ENCODE peak calls at places on chromosomes 5 and 9, in four cellular contexts. One of them, this sample, is unnamed.

GRCh38 chr9:35164711-35165110 is 2.9 kb downstream of the UNC13B start:
- DNase-seq in mucosa of descending colon: no peak
- DNase-seq in neuronal stem cell: no peak
- DNase-seq in activated CD4-positive, alpha-beta T cell treated with anti-CD3 and anti-CD28 coated beads, Interleukin-2, amount 50 U/mL, for 24 hours: no peak
- DNase-seq in this sample: no peak

GRCh38 chr9:117315236-117315635 is 99.6 kb downstream of the ASTN2 start:
- DNase-seq in activated CD4-positive, alpha-beta T cell treated with anti-CD3 and anti-CD28 coated beads, Interleukin-2, amount 50 U/mL, for 24 hours: no peak
- DNase-seq in mucosa of descending colon: no peak
- DNase-seq in neuronal stem cell: no peak
- DNase-seq in this sample: no peak

GRCh38 chr9:12904261-12905000 is 129.6 kb downstream of the LURAP1L start:
- DNase-seq in neuronal stem cell: no peak
- DNase-seq in activated CD4-positive, alpha-beta T cell treated with anti-CD3 and anti-CD28 coated beads, Interleukin-2, amount 50 U/mL, for 24 hours: no peak
- DNase-seq in mucosa of descending colon: no peak
- DNase-seq in this sample: no peak

GRCh38 chr9:34553511-34554021 is 30.8 kb upstream of the ENHO start:
- DNase-seq in neuronal stem cell: no peak
- DNase-seq in activated CD4-positive, alpha-beta T cell treated with anti-CD3 and anti-CD28 coated beads, Interleukin-2, amount 50 U/mL, for 24 hours: no peak
- DNase-seq in mucosa of descending colon: no peak
- DNase-seq in this sample: no peak

GRCh38 chr9:104923289-104923688 is 4.7 kb downstream of the ABCA1 start:
- DNase-seq in activated CD4-positive, alpha-beta T cell treated with anti-CD3 and anti-CD28 coated beads, Interleukin-2, amount 50 U/mL, for 24 hours: no peak
- DNase-seq in neuronal stem cell: no peak
- DNase-seq in mucosa of descending colon: no peak
- DNase-seq in this sample: no peak

GRCh38 chr5:1639757-1640156 is 116.0 kb upstream of the LPCAT1 start:
- DNase-seq in neuronal stem cell: no peak
- DNase-seq in mucosa of descending colon: no peak
- DNase-seq in activated CD4-positive, alpha-beta T cell treated with anti-CD3 and anti-CD28 coated beads, Interleukin-2, amount 50 U/mL, for 24 hours: no peak
- DNase-seq in this sample: no peak

GRCh38 chr9:127130235-127130634 is 7.8 kb upstream of the ANGPTL2 start:
- DNase-seq in mucosa of descending colon: no peak
- DNase-seq in neuronal stem cell: no peak
- DNase-seq in activated CD4-positive, alpha-beta T cell treated with anti-CD3 and anti-CD28 coated beads, Interleukin-2, amount 50 U/mL, for 24 hours: no peak
- DNase-seq in this sample: no peak

GRCh38 chr9:101437806-101438232 is 2.2 kb upstream of the ALDOB start:
- DNase-seq in activated CD4-positive, alpha-beta T cell treated with anti-CD3 and anti-CD28 coated beads, Interleukin-2, amount 50 U/mL, for 24 hours: no peak
- DNase-seq in mucosa of descending colon: peak; percentile 12
- DNase-seq in neuronal stem cell: no peak
- DNase-seq in this sample: no peak

GRCh38 chr5:159166416-159166815 is 42.9 kb downstream of the RNF145 start:
- DNase-seq in mucosa of descending colon: no peak
- DNase-seq in neuronal stem cell: no peak
- DNase-seq in activated CD4-positive, alpha-beta T cell treated with anti-CD3 and anti-CD28 coated beads, Interleukin-2, amount 50 U/mL, for 24 hours: no peak
- DNase-seq in this sample: no peak

GRCh38 chr5:78288246-78288645 is 6.3 kb downstream of the AP3B1 start:
- DNase-seq in mucosa of descending colon: no peak
- DNase-seq in activated CD4-positive, alpha-beta T cell treated with anti-CD3 and anti-CD28 coated beads, Interleukin-2, amount 50 U/mL, for 24 hours: no peak
- DNase-seq in neuronal stem cell: no peak
- DNase-seq in this sample: no peak

GRCh38 chr5:42791151-42791550 is 20.5 kb downstream of the SELENOP start:
- DNase-seq in activated CD4-positive, alpha-beta T cell treated with anti-CD3 and anti-CD28 coated beads, Interleukin-2, amount 50 U/mL, for 24 hours: no peak
- DNase-seq in neuronal stem cell: no peak
- DNase-seq in mucosa of descending colon: no peak
- DNase-seq in this sample: no peak

GRCh38 chr5:96844476-96844990 is 31.8 kb upstream of the ERAP2 start:
- DNase-seq in mucosa of descending colon: no peak
- DNase-seq in neuronal stem cell: no peak
- DNase-seq in activated CD4-positive, alpha-beta T cell treated with anti-CD3 and anti-CD28 coated beads, Interleukin-2, amount 50 U/mL, for 24 hours: no peak
- DNase-seq in this sample: no peak

GRCh38 chr9:9598723-9599122 is 1014.1 kb downstream of the PTPRD start:
- DNase-seq in activated CD4-positive, alpha-beta T cell treated with anti-CD3 and anti-CD28 coated beads, Interleukin-2, amount 50 U/mL, for 24 hours: no peak
- DNase-seq in neuronal stem cell: no peak
- DNase-seq in mucosa of descending colon: no peak
- DNase-seq in this sample: no peak

GRCh38 chr9:137454145-137454505 is 5.0 kb downstream of the NSMF start:
- DNase-seq in neuronal stem cell: peak; percentile 76
- DNase-seq in activated CD4-positive, alpha-beta T cell treated with anti-CD3 and anti-CD28 coated beads, Interleukin-2, amount 50 U/mL, for 24 hours: no peak
- DNase-seq in mucosa of descending colon: peak; percentile 80
- DNase-seq in this sample: peak; percentile 43

GRCh38 chr5:64872044-64872443 is 103.3 kb downstream of the CWC27 start:
- DNase-seq in neuronal stem cell: no peak
- DNase-seq in mucosa of descending colon: no peak
- DNase-seq in activated CD4-positive, alpha-beta T cell treated with anti-CD3 and anti-CD28 coated beads, Interleukin-2, amount 50 U/mL, for 24 hours: no peak
- DNase-seq in this sample: no peak

GRCh38 chr5:83551826-83552225 is 80.3 kb downstream of the VCAN start:
- DNase-seq in activated CD4-positive, alpha-beta T cell treated with anti-CD3 and anti-CD28 coated beads, Interleukin-2, amount 50 U/mL, for 24 hours: no peak
- DNase-seq in neuronal stem cell: no peak
- DNase-seq in mucosa of descending colon: no peak
- DNase-seq in this sample: no peak

GRCh38 chr5:179413711-179414458 is 68.6 kb upstream of the ADAMTS2 start:
- DNase-seq in neuronal stem cell: no peak
- DNase-seq in activated CD4-positive, alpha-beta T cell treated with anti-CD3 and anti-CD28 coated beads, Interleukin-2, amount 50 U/mL, for 24 hours: no peak
- DNase-seq in mucosa of descending colon: no peak
- DNase-seq in this sample: peak; percentile 34

GRCh38 chr5:134510970-134511795 is 14.3 kb upstream of the JADE2 start:
- DNase-seq in mucosa of descending colon: peak; percentile 28
- DNase-seq in activated CD4-positive, alpha-beta T cell treated with anti-CD3 and anti-CD28 coated beads, Interleukin-2, amount 50 U/mL, for 24 hours: peak; percentile 24
- DNase-seq in neuronal stem cell: no peak
- DNase-seq in this sample: no peak

GRCh38 chr9:19232830-19233194 is 2.3 kb downstream of the DENND4C start:
- DNase-seq in mucosa of descending colon: no peak
- DNase-seq in neuronal stem cell: no peak
- DNase-seq in activated CD4-positive, alpha-beta T cell treated with anti-CD3 and anti-CD28 coated beads, Interleukin-2, amount 50 U/mL, for 24 hours: no peak
- DNase-seq in this sample: no peak

GRCh38 chr9:135228983-135229625 is 141.6 kb downstream of the OLFM1 start:
- DNase-seq in mucosa of descending colon: no peak
- DNase-seq in activated CD4-positive, alpha-beta T cell treated with anti-CD3 and anti-CD28 coated beads, Interleukin-2, amount 50 U/mL, for 24 hours: no peak
- DNase-seq in neuronal stem cell: no peak
- DNase-seq in this sample: no peak

GRCh38 chr9:93246526-93246925 is 62.6 kb downstream of the WNK2 start:
- DNase-seq in neuronal stem cell: no peak
- DNase-seq in mucosa of descending colon: no peak
- DNase-seq in activated CD4-positive, alpha-beta T cell treated with anti-CD3 and anti-CD28 coated beads, Interleukin-2, amount 50 U/mL, for 24 hours: no peak
- DNase-seq in this sample: no peak

GRCh38 chr5:126499742-126500396 is 76.7 kb downstream of the GRAMD2B start:
- DNase-seq in neuronal stem cell: no peak
- DNase-seq in activated CD4-positive, alpha-beta T cell treated with anti-CD3 and anti-CD28 coated beads, Interleukin-2, amount 50 U/mL, for 24 hours: no peak
- DNase-seq in mucosa of descending colon: peak; percentile 50
- DNase-seq in this sample: no peak

GRCh38 chr5:132384506-132384905 is 15.0 kb downstream of the SLC22A5 start:
- DNase-seq in activated CD4-positive, alpha-beta T cell treated with anti-CD3 and anti-CD28 coated beads, Interleukin-2, amount 50 U/mL, for 24 hours: no peak
- DNase-seq in mucosa of descending colon: no peak
- DNase-seq in neuronal stem cell: no peak
- DNase-seq in this sample: no peak

GRCh38 chr9:116549061-116549664 is 137.9 kb upstream of the TRIM32 start:
- DNase-seq in activated CD4-positive, alpha-beta T cell treated with anti-CD3 and anti-CD28 coated beads, Interleukin-2, amount 50 U/mL, for 24 hours: no peak
- DNase-seq in mucosa of descending colon: peak; percentile 17
- DNase-seq in neuronal stem cell: no peak
- DNase-seq in this sample: no peak

GRCh38 chr5:87361031-87361443 is 51.7 kb downstream of the CCNH start:
- DNase-seq in activated CD4-positive, alpha-beta T cell treated with anti-CD3 and anti-CD28 coated beads, Interleukin-2, amount 50 U/mL, for 24 hours: no peak
- DNase-seq in mucosa of descending colon: no peak
- DNase-seq in neuronal stem cell: no peak
- DNase-seq in this sample: no peak

GRCh38 chr5:1161832-1162229 is 39.6 kb upstream of the SLC6A19 start:
- DNase-seq in activated CD4-positive, alpha-beta T cell treated with anti-CD3 and anti-CD28 coated beads, Interleukin-2, amount 50 U/mL, for 24 hours: no peak
- DNase-seq in neuronal stem cell: no peak
- DNase-seq in mucosa of descending colon: peak; percentile 56
- DNase-seq in this sample: no peak

GRCh38 chr9:19137282-19137681 is 10.0 kb upstream of the PLIN2 start:
- DNase-seq in neuronal stem cell: no peak
- DNase-seq in mucosa of descending colon: no peak
- DNase-seq in activated CD4-positive, alpha-beta T cell treated with anti-CD3 and anti-CD28 coated beads, Interleukin-2, amount 50 U/mL, for 24 hours: no peak
- DNase-seq in this sample: no peak

GRCh38 chr9:35232867-35233544 is 71.2 kb downstream of the UNC13B start:
- DNase-seq in mucosa of descending colon: no peak
- DNase-seq in neuronal stem cell: no peak
- DNase-seq in activated CD4-positive, alpha-beta T cell treated with anti-CD3 and anti-CD28 coated beads, Interleukin-2, amount 50 U/mL, for 24 hours: no peak
- DNase-seq in this sample: no peak

GRCh38 chr5:136198453-136198852 is 5.5 kb upstream of the SMIM32 start:
- DNase-seq in activated CD4-positive, alpha-beta T cell treated with anti-CD3 and anti-CD28 coated beads, Interleukin-2, amount 50 U/mL, for 24 hours: no peak
- DNase-seq in mucosa of descending colon: no peak
- DNase-seq in neuronal stem cell: no peak
- DNase-seq in this sample: peak; percentile 22

GRCh38 chr5:156475831-156476551 is 149.0 kb downstream of the SGCD start:
- DNase-seq in neuronal stem cell: peak; percentile 27
- DNase-seq in mucosa of descending colon: peak; percentile 16
- DNase-seq in activated CD4-positive, alpha-beta T cell treated with anti-CD3 and anti-CD28 coated beads, Interleukin-2, amount 50 U/mL, for 24 hours: no peak
- DNase-seq in this sample: no peak

GRCh38 chr5:160869962-160870521 is 18.0 kb upstream of the ATP10B start:
- DNase-seq in neuronal stem cell: no peak
- DNase-seq in activated CD4-positive, alpha-beta T cell treated with anti-CD3 and anti-CD28 coated beads, Interleukin-2, amount 50 U/mL, for 24 hours: no peak
- DNase-seq in mucosa of descending colon: no peak
- DNase-seq in this sample: no peak

GRCh38 chr5:93586948-93587918 is 4.2 kb downstream of the NR2F1 start:
- DNase-seq in mucosa of descending colon: no peak
- DNase-seq in neuronal stem cell: no peak
- DNase-seq in activated CD4-positive, alpha-beta T cell treated with anti-CD3 and anti-CD28 coated beads, Interleukin-2, amount 50 U/mL, for 24 hours: no peak
- DNase-seq in this sample: no peak

GRCh38 chr9:74736635-74737034 is 151.1 kb downstream of the TRPM6 start:
- DNase-seq in neuronal stem cell: no peak
- DNase-seq in mucosa of descending colon: no peak
- DNase-seq in activated CD4-positive, alpha-beta T cell treated with anti-CD3 and anti-CD28 coated beads, Interleukin-2, amount 50 U/mL, for 24 hours: no peak
- DNase-seq in this sample: no peak

GRCh38 chr5:166926098-166926497 is 1365.3 kb upstream of the WWC1 start:
- DNase-seq in neuronal stem cell: no peak
- DNase-seq in mucosa of descending colon: no peak
- DNase-seq in activated CD4-positive, alpha-beta T cell treated with anti-CD3 and anti-CD28 coated beads, Interleukin-2, amount 50 U/mL, for 24 hours: no peak
- DNase-seq in this sample: no peak

GRCh38 chr9:108272350-108272899 is 583.4 kb downstream of the ACTL7B start:
- DNase-seq in mucosa of descending colon: peak; percentile 73
- DNase-seq in activated CD4-positive, alpha-beta T cell treated with anti-CD3 and anti-CD28 coated beads, Interleukin-2, amount 50 U/mL, for 24 hours: no peak
- DNase-seq in neuronal stem cell: no peak
- DNase-seq in this sample: no peak

GRCh38 chr5:37174928-37175327 is 74.2 kb downstream of the CPLANE1 start:
- DNase-seq in mucosa of descending colon: no peak
- DNase-seq in activated CD4-positive, alpha-beta T cell treated with anti-CD3 and anti-CD28 coated beads, Interleukin-2, amount 50 U/mL, for 24 hours: no peak
- DNase-seq in neuronal stem cell: no peak
- DNase-seq in this sample: no peak